ENCODE peak calls at places on chromosome 6, in eight cellular contexts. H is activated effector memory CD4-positive, alpha-beta T cell treated with anti-CD3 and anti-CD28 coated beads, Interleukin-2, amount 50 U/mL, for 16 hours; O is left cardiac atrium; T is COR-L47; J is effector memory CD8-positive, alpha-beta T cell; D is OCI-M1; A is lower leg skin; Z is fibroblast of the aortic adventitia. V is an unnamed sample.

GRCh38 chr6:157830354-157831017 is 7.4 kb downstream of the SNX9 start:
- DNase-seq in Z (no peak), T (no peak), J (no peak), D (peak), A (no peak), O (no peak), H (no peak), V (no peak)

GRCh38 chr6:169571123-169571962 is 130.5 kb downstream of the WDR27 start:
- DNase-seq in D (no peak), H (no peak), O (no peak), J (no peak), A (peak), T (no peak), Z (peak), V (no peak)

GRCh38 chr6:33147807-33148666 is 44.2 kb downstream of the COL11A2 start:
- DNase-seq in H (no peak), O (no peak), T (no peak), J (no peak), D (peak), Z (peak), A (no peak), V (no peak)

GRCh38 chr6:3209114-3210023 is 18.1 kb downstream of the TUBB2B start:
- DNase-seq in D (peak), H (peak), T (peak), J (no peak), Z (peak), A (peak), O (peak), V (peak)

GRCh38 chr6:163113358-163113962 is 301.1 kb upstream of the QKI start:
- DNase-seq in Z (no peak), A (no peak), J (no peak), D (peak), T (no peak), O (no peak), H (no peak), V (no peak)

GRCh38 chr6:123764717-123765116 is 38.9 kb upstream of the NKAIN2 start:
- DNase-seq in Z (no peak), T (no peak), D (no peak), O (no peak), J (no peak), H (no peak), A (no peak), V (no peak)

GRCh38 chr6:130913119-130913518 is 85.9 kb downstream of the SMLR1 start:
- DNase-seq in Z (no peak), H (no peak), T (no peak), J (no peak), D (peak), A (no peak), O (no peak), V (no peak)

GRCh38 chr6:130744601-130745382 is 82.4 kb upstream of the SMLR1 start:
- DNase-seq in H (no peak), J (no peak), D (no peak), Z (no peak), T (no peak), A (no peak), O (no peak), V (no peak)

GRCh38 chr6:26270903-26271639 is 93.9 kb upstream of the BTN3A2 start:
- DNase-seq in D (peak), J (peak), O (peak), Z (peak), A (peak), H (peak), T (peak), V (peak)

V was measured in uterus.